ENCODE peak calls at places on chromosomes 1 and 21, in ten cellular contexts. C is lower lobe of right lung; F is GM18507; L is neural crest cell; Q is D341Med; S is iris pigment epithelial cell; U is CD8-positive, alpha-beta memory T cell; E is cerebellar cortex; M is GM20000; D is naive B cell. J is an unnamed sample.

GRCh38 chr1:107877749-107878148 is 87.2 kb downstream of the VAV3 start:
- DNase-seq in C (peak), F (no peak), L (no peak), Q (no peak), S (no peak), U (no peak), E (no peak), M (no peak), D (no peak), J (no peak)

GRCh38 chr1:107525961-107526360 is 385.1 kb downstream of the NTNG1 start:
- DNase-seq in C (no peak), F (no peak), L (no peak), Q (no peak), S (no peak), U (no peak), E (no peak), M (no peak), D (no peak), J (no peak)

GRCh38 chr1:152917794-152918193 is 9.4 kb downstream of the IVL start:
- DNase-seq in C (no peak), F (no peak), L (no peak), Q (no peak), S (no peak), U (no peak), E (no peak), M (no peak), D (no peak), J (no peak)

GRCh38 chr21:33940164-33940563 is 24.6 kb upstream of the ATP5PO start:
- DNase-seq in C (no peak), F (no peak), L (no peak), Q (no peak), S (peak), U (no peak), E (no peak), M (no peak), D (no peak), J (peak)

GRCh38 chr1:63920154-63921117 is 146.6 kb downstream of the ROR1 start:
- DNase-seq in C (no peak), F (no peak), L (no peak), Q (no peak), S (peak), U (no peak), E (no peak), M (no peak), D (no peak), J (peak)

GRCh38 chr21:43316156-43316845 is 110.6 kb downstream of the SIK1 start:
- DNase-seq in C (no peak), F (no peak), L (no peak), Q (no peak), S (no peak), U (no peak), E (no peak), M (no peak), D (no peak), J (no peak)

GRCh38 chr1:155057104-155057503 is 6.0 kb downstream of the ADAM15 start:
- DNase-seq in C (no peak), F (no peak), L (no peak), Q (no peak), S (no peak), U (no peak), E (no peak), M (no peak), D (no peak), J (no peak)

GRCh38 chr1:230986976-230987375 is 8.1 kb downstream of the ARV1 start:
- DNase-seq in C (no peak), F (no peak), L (no peak), Q (no peak), S (peak), U (no peak), E (no peak), M (no peak), D (no peak), J (peak)

GRCh38 chr21:37970548-37970947 is 54.3 kb upstream of the KCNJ6 start:
- DNase-seq in C (no peak), F (no peak), L (no peak), Q (no peak), S (no peak), U (no peak), E (no peak), M (no peak), D (no peak), J (no peak)

GRCh38 chr1:203706444-203706843 is 58.5 kb upstream of the LAX1 start:
- DNase-seq in C (no peak), F (no peak), L (no peak), Q (no peak), S (peak), U (no peak), E (no peak), M (no peak), D (no peak), J (no peak)

GRCh38 chr1:232684331-232685105 is 54.6 kb upstream of the SIPA1L2 start:
- DNase-seq in C (no peak), F (no peak), L (no peak), Q (no peak), S (peak), U (no peak), E (no peak), M (no peak), D (no peak), J (peak)

GRCh38 chr21:37914211-37914900 is 1.9 kb downstream of the KCNJ6 start:
- DNase-seq in C (peak), F (no peak), L (peak), Q (peak), S (no peak), U (no peak), E (peak), M (peak), D (no peak), J (peak)

GRCh38 chr1:58874757-58875755 is 91.2 kb upstream of the JUN start:
- DNase-seq in C (no peak), F (no peak), L (peak), Q (no peak), S (no peak), U (no peak), E (no peak), M (no peak), D (no peak), J (no peak)

GRCh38 chr1:145837658-145838057 is 7.8 kb upstream of the NUDT17 start:
- DNase-seq in C (no peak), F (no peak), L (no peak), Q (no peak), S (no peak), U (no peak), E (no peak), M (no peak), D (no peak), J (no peak)

GRCh38 chr1:38029725-38030511 is 16.7 kb downstream of the POU3F1 start:
- DNase-seq in C (no peak), F (no peak), L (no peak), Q (no peak), S (peak), U (peak), E (no peak), M (peak), D (no peak), J (peak)

GRCh38 chr1:156146006-156146748 is 7.2 kb upstream of the SEMA4A start:
- DNase-seq in C (peak), F (peak), L (no peak), Q (peak), S (peak), U (peak), E (peak), M (peak), D (peak), J (peak)

GRCh38 chr1:6603424-6603850 is 768 bp upstream of the KLHL21 start:
- DNase-seq in C (peak), F (no peak), L (peak), Q (no peak), S (peak), U (peak), E (peak), M (peak), D (peak), J (peak)

GRCh38 chr1:213986925-213987250 is 885 bp upstream of the PROX1 start:
- DNase-seq in C (no peak), F (no peak), L (no peak), Q (no peak), S (no peak), U (no peak), E (no peak), M (no peak), D (no peak), J (no peak)

GRCh38 chr21:27570306-27570868 is 603.5 kb upstream of the ADAMTS5 start:
- DNase-seq in C (peak), F (no peak), L (no peak), Q (no peak), S (peak), U (no peak), E (no peak), M (no peak), D (no peak), J (peak)

GRCh38 chr1:70227439-70227838 is 6.3 kb downstream of the SRSF11 start:
- DNase-seq in C (no peak), F (no peak), L (no peak), Q (no peak), S (no peak), U (no peak), E (no peak), M (peak), D (no peak), J (no peak)

GRCh38 chr1:22471078-22471477 is 19.4 kb downstream of the ZBTB40 start:
- DNase-seq in C (no peak), F (no peak), L (no peak), Q (no peak), S (peak), U (no peak), E (peak), M (no peak), D (no peak), J (no peak)

GRCh38 chr1:15997637-15998280 is 6.3 kb upstream of the SRARP start:
- DNase-seq in C (no peak), F (no peak), L (no peak), Q (no peak), S (no peak), U (no peak), E (no peak), M (no peak), D (no peak), J (no peak)

GRCh38 chr21:41713495-41714281 is 53.2 kb downstream of the RIPK4 start:
- DNase-seq in C (no peak), F (no peak), L (no peak), Q (no peak), S (no peak), U (no peak), E (no peak), M (no peak), D (no peak), J (no peak)

GRCh38 chr1:209646558-209646957 is 5.7 kb downstream of the LAMB3 start:
- DNase-seq in C (no peak), F (no peak), L (no peak), Q (no peak), S (peak), U (no peak), E (no peak), M (no peak), D (no peak), J (peak)

GRCh38 chr1:168333562-168334256 is 53.0 kb downstream of the TBX19 start:
- DNase-seq in C (no peak), F (no peak), L (no peak), Q (no peak), S (no peak), U (no peak), E (no peak), M (no peak), D (no peak), J (no peak)

GRCh38 chr1:171252482-171252881 is 4.2 kb downstream of the FMO1 start:
- DNase-seq in C (no peak), F (peak), L (no peak), Q (no peak), S (no peak), U (no peak), E (no peak), M (peak), D (peak), J (peak)

GRCh38 chr1:220680085-220680687 is 10.0 kb upstream of the C1orf115 start:
- DNase-seq in C (no peak), F (no peak), L (no peak), Q (peak), S (peak), U (no peak), E (peak), M (peak), D (peak), J (peak)

GRCh38 chr1:65151641-65152040 is 3.6 kb downstream of the AK4 start:
- DNase-seq in C (no peak), F (no peak), L (no peak), Q (no peak), S (no peak), U (no peak), E (no peak), M (no peak), D (no peak), J (no peak)

GRCh38 chr1:34603594-34603993 is 151.3 kb upstream of the GJB5 start:
- DNase-seq in C (no peak), F (no peak), L (no peak), Q (no peak), S (no peak), U (no peak), E (no peak), M (no peak), D (no peak), J (no peak)

GRCh38 chr1:6685381-6685780 is 16.2 kb downstream of the DNAJC11 start:
- DNase-seq in C (no peak), F (no peak), L (no peak), Q (no peak), S (no peak), U (no peak), E (no peak), M (no peak), D (no peak), J (no peak)

GRCh38 chr1:17434591-17434990 is 4.9 kb downstream of the RCC2 start:
- DNase-seq in C (no peak), F (no peak), L (no peak), Q (no peak), S (no peak), U (no peak), E (no peak), M (no peak), D (no peak), J (no peak)

GRCh38 chr1:229989591-229990248 is 77.3 kb upstream of the GALNT2 start:
- DNase-seq in C (no peak), F (no peak), L (no peak), Q (no peak), S (no peak), U (no peak), E (no peak), M (no peak), D (no peak), J (no peak)

GRCh38 chr1:111204211-111204883 is 3.9 kb upstream of the DENND2D start:
- DNase-seq in C (peak), F (peak), L (no peak), Q (peak), S (no peak), U (peak), E (no peak), M (peak), D (peak), J (no peak)

GRCh38 chr1:63946866-63947491 is 173.2 kb downstream of the ROR1 start:
- DNase-seq in C (no peak), F (no peak), L (no peak), Q (no peak), S (peak), U (no peak), E (no peak), M (no peak), D (no peak), J (no peak)

GRCh38 chr1:203025721-203026665 is at the start of gene PPFIA4:
- DNase-seq in C (peak), F (peak), L (peak), Q (peak), S (peak), U (peak), E (peak), M (peak), D (peak), J (peak)